ENCODE peak calls at places on chromosomes 6 and 20, in six cellular contexts. X is CD8-positive, alpha-beta T cell; H is fibroblast of lung; R is astrocyte; V is tibial nerve; P is transverse colon. D is an unnamed sample.

GRCh38 chr6:97133071-97133470 is 149.9 kb downstream of the MMS22L start:
- DNase-seq in P (no peak), V (no peak), H (no peak), X (no peak), R (peak; percentile 3), D (no peak)

GRCh38 chr6:25053875-25054371 is 118.2 kb upstream of the RIPOR2 start:
- DNase-seq in X (no peak), V (peak; percentile 24), R (peak; percentile 88), H (peak; percentile 84), P (no peak), D (no peak)

GRCh38 chr20:21167261-21167660 is 41.4 kb downstream of the KIZ start:
- DNase-seq in X (no peak), R (no peak), H (no peak), P (no peak), V (no peak), D (no peak)

GRCh38 chr6:25041676-25042598 is 106.2 kb upstream of the RIPOR2 start:
- DNase-seq in H (no peak), X (peak; percentile 68), V (no peak), P (peak; percentile 30), R (no peak), D (no peak)

GRCh38 chr6:148479498-148479897 is 136.9 kb downstream of the SASH1 start:
- DNase-seq in P (no peak), X (no peak), H (no peak), V (no peak), R (no peak), D (no peak)

GRCh38 chr6:89475634-89476033 is 42.7 kb downstream of the ANKRD6 start:
- DNase-seq in P (no peak), V (no peak), H (peak; percentile 15), X (no peak), R (peak; percentile 10), D (no peak)

GRCh38 chr6:160679402-160679769 is 15.3 kb upstream of the LPA start:
- DNase-seq in R (no peak), V (no peak), X (no peak), P (no peak), H (no peak), D (no peak)

GRCh38 chr6:45275358-45275757 is 52.8 kb upstream of the RUNX2 start:
- DNase-seq in R (no peak), X (no peak), H (no peak), P (no peak), V (no peak), D (no peak)

GRCh38 chr20:3383878-3384495 is 23.5 kb downstream of the DNAAF9 start:
- DNase-seq in X (no peak), P (no peak), R (no peak), V (no peak), H (no peak), D (no peak)

GRCh38 chr20:58651548-58651822 is 402 bp downstream of the STX16 start:
- DNase-seq in V (no peak), R (no peak), P (no peak), X (no peak), H (no peak), D (no peak)

GRCh38 chr6:22322103-22322882 is 25.5 kb upstream of the PRL start:
- DNase-seq in H (peak; percentile 71), P (no peak), V (no peak), R (no peak), X (no peak), D (no peak)

GRCh38 chr6:8080338-8081151 is 16.4 kb upstream of the BLOC1S5 start:
- DNase-seq in P (no peak), X (no peak), H (peak; percentile 82), R (peak; percentile 55), V (no peak), D (no peak)

GRCh38 chr6:11398451-11399326 is 138.9 kb upstream of the TMEM170B start:
- DNase-seq in P (no peak), R (no peak), V (no peak), H (peak; percentile 50), X (no peak), D (no peak)

GRCh38 chr6:98832282-98833100 is 1.9 kb upstream of the POU3F2 start:
- DNase-seq in X (no peak), H (peak; percentile 60), V (no peak), P (no peak), R (peak; percentile 92), D (no peak)

GRCh38 chr6:99613705-99614429 is 7.2 kb downstream of the PRDM13 start:
- DNase-seq in H (no peak), X (no peak), V (no peak), P (no peak), R (no peak), D (no peak)

GRCh38 chr20:25355191-25355590 is 35.4 kb downstream of the ABHD12 start:
- DNase-seq in P (no peak), H (no peak), X (no peak), V (no peak), R (no peak), D (no peak)

GRCh38 chr6:27836080-27836782 is 76.0 kb downstream of the OR2B2 start:
- DNase-seq in H (no peak), P (no peak), R (no peak), V (no peak), X (no peak), D (no peak)

GRCh38 chr6:114253431-114253830 is 89.4 kb downstream of the HS3ST5 start:
- DNase-seq in R (no peak), X (no peak), V (no peak), H (no peak), P (no peak), D (no peak)

GRCh38 chr20:49562341-49563014 is 5.5 kb downstream of the PTGIS start:
- DNase-seq in R (peak; percentile 89), V (peak; percentile 77), X (no peak), H (peak; percentile 65), P (peak; percentile 43), D (no peak)

GRCh38 chr20:33908351-33908750 is 85.4 kb upstream of the RALY start:
- DNase-seq in X (no peak), R (no peak), H (no peak), P (no peak), V (no peak), D (no peak)

GRCh38 chr20:4519530-4519929 is 202.2 kb upstream of the PRND start:
- DNase-seq in R (no peak), X (no peak), H (no peak), P (no peak), V (no peak), D (no peak)

GRCh38 chr6:10338151-10338550 is 76.7 kb downstream of the TFAP2A start:
- DNase-seq in P (no peak), V (no peak), R (peak; percentile 22), X (no peak), H (no peak), D (peak; percentile 50)

GRCh38 chr6:138972226-138972665 is 15.8 kb downstream of the REPS1 start:
- DNase-seq in H (peak; percentile 37), R (peak; percentile 60), X (no peak), V (no peak), P (no peak), D (no peak)

GRCh38 chr20:1324598-1325172 is 4.3 kb downstream of the SDCBP2 start:
- DNase-seq in P (no peak), X (peak; percentile 42), H (peak; percentile 90), R (peak; percentile 73), V (no peak), D (no peak)
- H3K4me3 ChIP-seq in P (peak overlapping the region; percentile 14), X (peak overlapping the region; percentile 81), H (peak overlapping the region; percentile 80), R (peak overlapping the region; percentile 86), V (peak overlapping the region; percentile 70), D (peak overlapping the region; percentile 78)

DNA sequence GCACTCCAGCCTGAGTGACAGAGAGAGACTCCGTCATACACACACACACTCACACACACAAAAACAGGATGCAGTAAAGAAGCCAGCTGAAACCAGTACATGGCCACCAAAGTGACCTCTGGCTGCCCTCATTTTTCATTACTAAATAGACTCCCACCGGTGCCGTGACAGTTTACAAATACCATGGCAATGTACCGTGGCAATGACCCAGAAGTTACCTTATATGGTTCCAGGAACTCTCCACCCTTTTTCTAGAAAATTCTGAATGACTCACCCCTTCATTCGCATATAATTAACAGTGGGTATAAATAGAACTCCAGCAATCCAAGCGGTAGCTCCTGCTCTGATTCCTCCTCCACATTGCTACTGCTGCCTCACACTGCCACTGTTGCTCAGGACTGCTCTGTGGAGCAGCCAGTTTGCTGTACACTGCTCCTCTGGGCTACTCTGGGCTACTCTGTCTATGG is 57.7 kb downstream of the SNX5 start:
- DNase-seq in H (peak; percentile 88), P (no peak), X (no peak), V (peak; percentile 76), R (peak; percentile 93), D (peak; percentile 86)
- TF ChIP-seq CTCF in H (peak; percentile 30), P (no peak), X (no peak), V (no peak), R (no peak), D (peak; percentile 13)

DNA sequence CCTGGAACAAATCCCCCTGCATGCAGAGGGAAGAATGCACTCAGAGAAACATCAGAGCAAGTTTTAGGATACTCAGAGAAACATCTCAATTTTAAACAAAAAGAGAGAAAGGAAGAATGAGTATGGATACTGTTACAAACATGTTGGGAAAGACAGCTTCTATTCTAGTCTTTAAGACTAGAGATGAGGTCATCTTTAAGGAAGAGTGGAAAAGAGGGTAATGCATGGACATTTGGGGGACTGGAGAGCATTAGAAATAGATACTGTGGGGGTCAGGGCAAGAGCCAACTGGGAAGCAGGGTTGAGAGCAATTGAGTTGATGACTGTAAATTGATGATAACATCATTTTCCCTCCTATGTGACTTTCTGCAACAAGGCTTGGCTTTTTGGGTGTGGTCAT is 431.2 kb downstream of the CDH26 start:
- DNase-seq in X (no peak), V (no peak), R (no peak), P (no peak), H (no peak), D (no peak)
- H3K4me3 ChIP-seq in X (no peak overlapping the region), V (no peak overlapping the region), R (no peak overlapping the region), P (no peak overlapping the region), H (no peak overlapping the region), D (no peak overlapping the region)

GRCh38 chr6:33079575-33079974 is 3.8 kb downstream of the HLA-DPB1 start:
- DNase-seq in R (no peak), H (no peak), P (no peak), V (no peak), X (no peak), D (no peak)
- TF ChIP-seq CTCF in R (no peak), H (no peak), P (no peak), V (no peak), X (no peak), D (no peak)

GRCh38 chr6:26173836-26174144 is 86.6 kb downstream of the HFE start:
- DNase-seq in X (no peak), P (no peak), R (no peak), V (no peak), H (no peak), D (no peak)
- H3K4me3 ChIP-seq in X (no peak overlapping the region), P (no peak overlapping the region), R (no peak overlapping the region), V (no peak overlapping the region), H (no peak overlapping the region), D (no peak overlapping the region)

GRCh38 chr6:85468326-85468725 is 18.4 kb downstream of the NT5E start:
- DNase-seq in V (no peak), P (no peak), H (no peak), X (no peak), R (no peak), D (no peak)
- TF ChIP-seq CTCF in V (no peak), P (no peak), H (no peak), X (no peak), R (no peak), D (no peak)

GRCh38 chr20:51023617-51024155 is 779 bp upstream of the KCNG1 start:
- DNase-seq in R (no peak), H (no peak), V (no peak), X (no peak), P (no peak), D (no peak)
- H3K4me3 ChIP-seq in R (peak overlapping the region; percentile 89), H (peak overlapping the region; percentile 37), V (peak overlapping the region; percentile 21), X (no peak overlapping the region), P (no peak overlapping the region), D (peak overlapping the region; percentile 54)

GRCh38 chr20:12928755-12929401 is 79.9 kb upstream of the SPTLC3 start:
- DNase-seq in X (no peak), V (no peak), P (no peak), R (peak; percentile 92), H (peak; percentile 70), D (peak; percentile 49)
- TF ChIP-seq CTCF in X (no peak), V (no peak), P (no peak), R (no peak), H (no peak), D (no peak)